ENCODE peak calls at places on chromosomes 13 and 19, in eight cellular contexts. A is left ventricle myocardium inferior, M is gastrocnemius medialis, Q is cardiac muscle cell, I is prostate gland, S is lung, C is fibroblast of lung, Z is stomach. P is an unnamed sample.
A peak's percentile ranks its signal among the peaks of the same experiment; 100 is the strongest.

GRCh38 chr19:49333426-49334288 is 1.5 kb upstream of the CD37 start:
- DNase-seq in A (no peak), M (no peak), Q (peak; percentile 31), I (no peak), S (no peak), C (no peak), Z (peak; percentile 29), P (peak; percentile 65)

GRCh38 chr13:99731747-99732146 is 230.5 kb downstream of the TM9SF2 start:
- DNase-seq in A (no peak), M (no peak), Q (no peak), I (no peak), S (no peak), C (no peak), Z (no peak), P (no peak)

GRCh38 chr19:32448026-32448425 is 42.5 kb downstream of the DPY19L3 start:
- DNase-seq in A (no peak), M (no peak), Q (no peak), I (no peak), S (no peak), C (no peak), Z (no peak), P (no peak)

GRCh38 chr19:53945998-53946397 is 16.7 kb upstream of the CACNG8 start:
- DNase-seq in A (no peak), M (no peak), Q (no peak), I (no peak), S (no peak), C (no peak), Z (no peak), P (no peak)

GRCh38 chr19:49109051-49109450 is 5.1 kb upstream of the LIN7B start:
- DNase-seq in A (no peak), M (no peak), Q (no peak), I (no peak), S (no peak), C (no peak), Z (no peak), P (no peak)

GRCh38 chr13:22594041-22594440 is 586.7 kb upstream of the SGCG start:
- DNase-seq in A (no peak), M (no peak), Q (no peak), I (no peak), S (no peak), C (no peak), Z (no peak), P (no peak)

GRCh38 chr13:48066310-48066989 is 28.5 kb downstream of the MED4 start:
- DNase-seq in A (no peak), M (no peak), Q (peak; percentile 8), I (no peak), S (no peak), C (peak; percentile 36), Z (no peak), P (no peak)

GRCh38 chr13:72590091-72590490 is 137.3 kb downstream of the MZT1 start:
- DNase-seq in A (no peak), M (no peak), Q (no peak), I (no peak), S (no peak), C (no peak), Z (no peak), P (no peak)

GRCh38 chr13:41780736-41781708 is 179.9 kb downstream of the VWA8 start:
- DNase-seq in A (no peak), M (no peak), Q (peak; percentile 91), I (no peak), S (no peak), C (peak; percentile 89), Z (no peak), P (no peak)

GRCh38 chr19:14432817-14433453 is at the start of gene PKN1:
- DNase-seq in A (peak; percentile 76), M (no peak), Q (peak; percentile 46), I (no peak), S (no peak), C (no peak), Z (peak; percentile 57), P (no peak)

GRCh38 chr19:50564229-50565105 is 3.8 kb downstream of the LRRC4B start:
- DNase-seq in A (no peak), M (no peak), Q (no peak), I (no peak), S (no peak), C (no peak), Z (no peak), P (no peak)

GRCh38 chr13:67229438-67230242 is 496 bp downstream of the PCDH9 start:
- DNase-seq in A (no peak), M (no peak), Q (peak; percentile 6), I (no peak), S (no peak), C (peak; percentile 28), Z (no peak), P (no peak)

DNA sequence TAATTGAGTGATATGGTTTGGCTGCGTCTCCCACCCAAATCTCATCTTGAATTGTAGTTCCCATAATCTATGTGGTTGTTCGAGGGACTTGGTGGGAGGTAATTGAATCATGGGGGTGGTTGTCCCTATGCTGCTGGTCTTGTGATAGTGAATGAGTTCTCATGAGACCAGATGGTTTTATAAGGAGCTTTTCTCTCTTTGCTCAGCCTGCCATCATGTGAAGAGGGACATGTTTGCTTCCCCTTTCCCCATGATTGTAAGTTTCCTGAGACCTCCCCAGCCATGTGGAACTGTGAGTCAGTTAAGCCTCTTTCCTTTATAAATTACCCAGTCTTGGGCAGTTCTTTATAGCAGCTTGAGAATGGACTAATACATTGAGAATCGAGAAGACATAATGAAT is 480.1 kb downstream of the GPC5 start:
- DNase-seq in A (no peak), M (no peak), Q (no peak), I (no peak), S (no peak), C (no peak), Z (no peak), P (no peak)
- H3K4me1 ChIP-seq in A (no peaks in the 10 kb centered on the region), M (no peaks in the 10 kb centered on the region), Q (no peaks in the 10 kb centered on the region), I (no peaks in the 10 kb centered on the region), S (no peaks in the 10 kb centered on the region), C (no peaks in the 10 kb centered on the region), Z (no peaks in the 10 kb centered on the region), P (no peaks in the 10 kb centered on the region)

GRCh38 chr19:51777570-51778460 is 16.8 kb downstream of the FPR2 start:
- DNase-seq in A (peak; percentile 67), M (peak; percentile 29), Q (peak; percentile 98), I (peak; percentile 62), S (peak; percentile 64), C (peak; percentile 81), Z (peak; percentile 45), P (peak; percentile 76)
- TF ChIP-seq CTCF in A (peak; percentile 84), M (peak; percentile 58), Q (peak; percentile 64), I (peak; percentile 56), S (peak; percentile 56), C (peak; percentile 75), Z (peak; percentile 69), P (peak; percentile 56)

DNA sequence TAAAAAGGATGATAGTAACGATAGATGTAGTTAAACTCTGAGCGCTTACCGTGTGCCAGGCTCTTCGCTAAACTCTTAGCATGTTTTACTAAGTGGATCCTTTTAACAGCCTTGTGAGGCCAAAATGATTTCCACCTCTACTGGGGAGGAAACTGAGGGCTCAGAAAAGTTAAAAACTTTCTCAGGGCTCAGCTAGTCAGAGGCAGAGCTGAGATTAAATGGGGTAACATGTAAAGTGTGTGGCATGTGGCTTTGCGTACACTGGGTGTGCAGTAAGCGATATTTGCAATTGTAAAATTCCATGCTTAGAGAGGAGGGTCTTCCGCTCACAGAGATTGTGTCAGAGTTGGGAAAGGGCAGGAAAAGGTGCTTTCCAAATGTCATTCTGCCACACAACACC is 1.7 kb downstream of the U2AF2 start:
- DNase-seq in A (no peak), M (no peak), Q (no peak), I (no peak), S (no peak), C (no peak), Z (no peak), P (no peak)
- H3K4me1 ChIP-seq in A (peaks cover 66% of the 10 kb centered on the region), M (peaks cover 47% of the 10 kb centered on the region), Q (peaks cover 13% of the 10 kb centered on the region), I (peaks cover 28% of the 10 kb centered on the region), S (peaks cover 28% of the 10 kb centered on the region), C (peaks cover 14% of the 10 kb centered on the region), Z (peaks cover 72% of the 10 kb centered on the region), P (peaks cover 41% of the 10 kb centered on the region)

DNA sequence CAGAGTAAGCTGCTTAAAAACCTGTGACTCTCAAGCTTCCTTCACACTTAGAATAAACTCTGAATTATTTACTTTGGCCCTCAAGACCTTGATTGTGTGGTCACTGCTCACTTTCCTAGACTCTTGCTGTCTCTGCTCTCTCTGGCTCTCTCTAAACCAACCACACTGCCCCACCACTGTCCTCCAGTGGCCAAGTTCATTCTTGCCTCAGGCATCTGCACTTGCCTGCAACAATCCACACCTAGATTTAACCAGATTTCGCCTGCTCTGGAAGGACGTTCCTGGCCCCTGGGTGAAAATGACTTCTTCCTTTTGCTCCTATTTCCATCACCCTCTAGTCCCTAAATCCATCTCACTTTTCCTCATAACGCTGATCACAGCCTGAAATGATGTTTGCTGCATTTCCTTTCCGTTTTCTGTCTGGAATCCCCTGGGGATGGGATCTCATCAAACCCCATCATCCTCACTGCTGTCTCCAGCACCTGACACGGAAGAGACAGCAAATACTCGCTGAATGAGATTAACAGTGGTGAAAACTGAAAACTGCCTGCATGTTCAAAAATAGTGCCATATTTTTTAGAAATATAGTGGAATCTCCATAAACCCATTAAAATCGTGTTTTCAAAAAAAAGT is 232.6 kb downstream of the UQCRFS1 start:
- DNase-seq in A (no peak), M (no peak), Q (peak; percentile 42), I (no peak), S (no peak), C (no peak), Z (no peak), P (no peak)
- TF ChIP-seq CTCF in A (peak; percentile 64), M (no peak), Q (peak; percentile 48), I (no peak), S (no peak), C (peak; percentile 23), Z (no peak), P (no peak)

GRCh38 chr19:39419003-39419402 is 6.5 kb downstream of the PLEKHG2 start:
- DNase-seq in A (no peak), M (no peak), Q (no peak), I (no peak), S (no peak), C (no peak), Z (no peak), P (no peak)
- H3K4me1 ChIP-seq in A (peaks cover 35% of the 10 kb centered on the region), M (no peaks in the 10 kb centered on the region), Q (peaks cover 4% of the 10 kb centered on the region), I (no peaks in the 10 kb centered on the region), S (peaks cover 9% of the 10 kb centered on the region), C (peaks cover 7% of the 10 kb centered on the region), Z (peaks cover 31% of the 10 kb centered on the region), P (peaks cover 9% of the 10 kb centered on the region)

GRCh38 chr13:53189162-53189561 is 160.5 kb downstream of the OLFM4 start:
- DNase-seq in A (no peak), M (no peak), Q (no peak), I (no peak), S (no peak), C (no peak), Z (no peak), P (no peak)

DNA sequence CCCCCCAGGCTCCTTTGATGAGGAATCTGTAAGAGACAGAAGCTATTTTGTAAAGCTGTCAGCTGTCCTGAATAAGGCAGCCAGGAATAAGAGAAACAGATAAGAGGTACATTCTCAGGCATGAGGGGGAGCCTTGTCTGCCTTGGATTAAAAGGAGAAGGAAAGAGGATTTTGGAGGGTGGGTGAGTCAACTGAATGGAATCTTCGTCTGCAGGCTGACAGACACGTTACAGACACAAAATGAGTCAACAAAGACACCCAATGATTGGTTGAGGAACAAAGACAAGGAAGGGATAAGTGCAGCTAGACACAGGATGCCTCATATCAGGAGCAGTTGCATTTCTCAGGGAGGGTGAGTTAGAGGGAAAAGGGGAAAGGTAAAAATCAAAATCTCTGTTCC is 162.5 kb downstream of the OLFM4 start:
- DNase-seq in A (no peak), M (no peak), Q (peak; percentile 47), I (no peak), S (no peak), C (peak; percentile 6), Z (no peak), P (no peak)
- TF ChIP-seq CTCF in A (no peak), M (no peak), Q (no peak), I (no peak), S (no peak), C (no peak), Z (no peak), P (no peak)

P was measured in ascending aorta.